ENCODE peak calls at places on chromosomes 3 and 15, in six cellular contexts. H is suprapubic skin, D is GM23338, S is stomach, F is SK-N-SH, P is esophagus muscularis mucosa. O is an unnamed sample.

GRCh38 chr3:169964176-169964575 is 2.4 kb upstream of the SEC62 start:
- DNase-seq in F (no peak), D (no peak), H (no peak), P (no peak), S (peak), O (no peak)

GRCh38 chr3:1179116-1179515 is 86.3 kb downstream of the CNTN6 start:
- DNase-seq in P (no peak), H (no peak), S (no peak), D (no peak), F (no peak), O (no peak)

GRCh38 chr15:40289140-40289775 is 6.4 kb upstream of the ANKRD63 start:
- DNase-seq in F (no peak), D (no peak), S (peak), P (no peak), H (no peak), O (no peak)

GRCh38 chr3:134675726-134676252 is 25.0 kb upstream of the KY start:
- DNase-seq in P (no peak), D (no peak), F (no peak), H (no peak), S (no peak), O (no peak)

GRCh38 chr3:125055165-125055912 is 458 bp downstream of the HEG1 start:
- DNase-seq in S (no peak), F (peak), P (no peak), H (no peak), D (peak), O (no peak)

GRCh38 chr3:120102232-120102631 is 8.0 kb upstream of the GSK3B start:
- DNase-seq in P (no peak), D (no peak), S (no peak), H (no peak), F (no peak), O (no peak)

GRCh38 chr3:87136066-87136596 is 91.0 kb upstream of the CHMP2B start:
- DNase-seq in D (no peak), F (no peak), S (no peak), H (no peak), P (no peak), O (peak)

GRCh38 chr3:112646623-112647022 is 5.7 kb upstream of the CCDC80 start:
- DNase-seq in D (peak), P (no peak), F (no peak), H (no peak), S (no peak), O (no peak)

GRCh38 chr15:59340325-59340724 is 32.3 kb downstream of the MYO1E start:
- DNase-seq in H (no peak), D (no peak), S (no peak), F (no peak), P (no peak), O (no peak)

GRCh38 chr3:37934631-37935289 is 55.8 kb upstream of the VILL start:
- DNase-seq in S (no peak), F (no peak), P (peak), D (no peak), H (no peak), O (no peak)

GRCh38 chr15:31297880-31298456 is 28.7 kb upstream of the KLF13 start:
- DNase-seq in H (peak), S (peak), D (no peak), F (no peak), P (peak), O (no peak)

GRCh38 chr15:76470691-76471090 is 134.1 kb downstream of the ISL2 start:
- DNase-seq in D (no peak), P (no peak), S (no peak), F (no peak), H (no peak), O (no peak)

GRCh38 chr15:84598993-84599392 is 1.8 kb upstream of the ZSCAN2 start:
- DNase-seq in F (peak), P (no peak), H (no peak), D (peak), S (peak), O (peak)

GRCh38 chr15:39053480-39053879 is 488.9 kb upstream of the RASGRP1 start:
- DNase-seq in S (no peak), P (no peak), H (no peak), D (no peak), F (no peak), O (no peak)

GRCh38 chr3:149784064-149784704 is 8.2 kb downstream of the ANKUB1 start:
- DNase-seq in H (no peak), S (no peak), F (no peak), D (no peak), P (no peak), O (no peak)

GRCh38 chr3:56885879-56886647 is 84.3 kb upstream of the ARHGEF3 start:
- DNase-seq in H (no peak), S (no peak), P (no peak), F (no peak), D (no peak), O (no peak)

GRCh38 chr15:74127954-74128784 is 2.2 kb upstream of the ISLR2 start:
- DNase-seq in S (no peak), F (peak), P (no peak), H (no peak), D (peak), O (no peak)

GRCh38 chr3:127588675-127589577 is 1.6 kb downstream of the TPRA1 start:
- DNase-seq in P (no peak), S (no peak), H (no peak), F (no peak), D (no peak), O (no peak)

GRCh38 chr3:129602730-129603560 is 3.5 kb downstream of the PLXND1 start:
- DNase-seq in P (no peak), D (peak), F (no peak), H (peak), S (no peak), O (no peak)

GRCh38 chr3:14623569-14624051 is 28.0 kb upstream of the CCDC174 start:
- DNase-seq in P (no peak), F (no peak), D (no peak), S (no peak), H (no peak), O (no peak)

GRCh38 chr3:64209866-64210609 is 15.2 kb downstream of the PRICKLE2 start:
- DNase-seq in F (peak), S (peak), D (no peak), H (peak), P (peak), O (no peak)

GRCh38 chr3:136836511-136837156 is 17.7 kb downstream of the SLC35G2 start:
- DNase-seq in D (no peak), P (no peak), F (no peak), H (no peak), S (no peak), O (no peak)

GRCh38 chr15:96340611-96341464 is 10.3 kb downstream of the NR2F2 start:
- DNase-seq in F (peak), S (no peak), P (peak), H (no peak), D (peak), O (no peak)

GRCh38 chr3:151987893-151988292 is 114.5 kb downstream of the SUCNR1 start:
- DNase-seq in D (no peak), F (no peak), S (no peak), H (no peak), P (no peak), O (no peak)

GRCh38 chr3:21942328-21942727 is 191.3 kb upstream of the ZNF385D start:
- DNase-seq in F (no peak), D (no peak), P (no peak), S (no peak), H (no peak), O (no peak)

GRCh38 chr15:99682455-99682854 is 50.8 kb downstream of the LYSMD4 start:
- DNase-seq in S (no peak), H (no peak), P (no peak), D (no peak), F (no peak), O (no peak)

GRCh38 chr15:75597667-75598341 is 18.7 kb upstream of the PTPN9 start:
- DNase-seq in S (peak), P (no peak), D (peak), F (no peak), H (no peak), O (no peak)

GRCh38 chr3:33886015-33886414 is 87.6 kb downstream of the PDCD6IP start:
- DNase-seq in H (no peak), D (no peak), S (no peak), P (no peak), F (no peak), O (no peak)

GRCh38 chr3:37526511-37526910 is 335.2 kb upstream of the CTDSPL start:
- DNase-seq in P (no peak), F (no peak), D (no peak), S (no peak), H (no peak), O (no peak)

GRCh38 chr3:88618121-88618645 is 468.4 kb downstream of the C3orf38 start:
- DNase-seq in P (no peak), S (no peak), F (no peak), H (no peak), D (no peak), O (no peak)

GRCh38 chr3:38717603-38718240 is 68.2 kb upstream of the SCN5A start:
- DNase-seq in P (no peak), F (no peak), S (no peak), H (no peak), D (no peak), O (no peak)

GRCh38 chr15:48946088-48946839 is 17.5 kb downstream of the SHC4 start:
- DNase-seq in D (no peak), S (no peak), F (no peak), H (no peak), P (no peak), O (no peak)

GRCh38 chr3:50236484-50237132 is 604 bp downstream of the GNAI2 start:
- DNase-seq in H (no peak), F (no peak), S (no peak), D (no peak), P (no peak), O (no peak)

GRCh38 chr15:36356978-36357582 is 222.3 kb upstream of the CDIN1 start:
- DNase-seq in P (no peak), D (no peak), S (no peak), H (no peak), F (peak), O (no peak)

DNA sequence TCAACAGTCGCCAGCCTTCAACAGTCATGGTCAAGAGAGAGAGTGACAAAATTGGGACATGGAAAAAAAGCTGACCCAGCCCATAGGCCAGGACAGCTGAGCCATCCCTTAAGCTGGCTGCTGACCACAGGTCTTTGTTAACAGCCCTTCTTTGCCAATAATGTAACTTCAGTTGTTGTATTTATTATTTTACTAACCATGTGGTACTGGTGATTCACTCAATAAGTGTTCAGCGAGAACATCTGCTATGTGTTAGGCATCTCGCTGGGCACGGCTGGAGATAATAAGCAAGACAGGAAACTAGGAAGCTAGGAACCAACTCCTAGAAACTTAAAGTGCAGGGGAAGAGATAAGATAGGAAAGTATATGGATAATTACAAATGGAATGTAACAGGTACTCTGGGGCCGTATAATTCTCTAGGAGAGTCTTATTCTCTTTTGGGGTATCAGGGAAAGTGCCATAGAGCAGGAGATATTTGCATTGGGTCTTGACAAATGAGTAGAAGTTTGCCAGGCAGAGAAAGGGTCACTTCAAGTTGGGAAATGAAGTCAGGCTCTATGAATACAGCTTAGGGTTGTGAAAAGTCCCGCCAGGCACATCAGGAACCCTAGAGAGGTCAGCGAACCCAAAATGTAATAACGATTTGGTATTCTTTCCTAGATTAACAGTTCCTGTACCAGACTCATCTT is 84.0 kb upstream of the TRA2B start:
- DNase-seq in F (peak), S (no peak), P (no peak), H (peak), D (no peak), O (no peak)
- TF ChIP-seq POLR2AphosphoS5 in F (peak), S (no peak), P (no peak), H (peak), D (no peak), O (no peak)

GRCh38 chr15:66936864-66937245 is 128.5 kb upstream of the SMAD3 start:
- DNase-seq in D (no peak), H (no peak), S (no peak), F (no peak), P (no peak), O (no peak)
- H3K4me3 ChIP-seq in D (no peak), H (peak), S (peak), F (peak), P (peak), O (no peak)

DNA sequence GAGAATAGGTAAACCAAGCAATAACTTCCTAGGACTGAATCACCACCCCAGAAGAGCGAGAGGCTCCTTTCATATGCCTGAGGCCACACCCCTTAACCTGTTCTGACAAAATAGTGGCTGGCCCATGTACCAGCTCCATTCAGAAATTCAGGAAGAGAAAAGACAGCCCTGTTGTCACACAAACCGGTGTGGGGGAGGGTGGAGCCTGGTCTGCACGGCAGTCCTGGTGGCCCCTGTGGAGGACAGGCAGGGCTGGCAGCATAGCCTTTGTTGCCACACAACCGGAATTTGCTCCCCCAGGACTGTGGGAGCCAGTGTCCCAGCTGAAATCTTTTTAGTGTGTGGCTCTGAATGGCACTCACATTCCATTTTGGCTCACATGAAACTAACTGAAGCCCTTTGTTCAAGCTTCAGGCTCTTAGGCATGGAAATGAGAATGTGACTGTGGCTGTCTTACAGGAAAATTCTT is 23.8 kb downstream of the RLBP1 start:
- DNase-seq in P (no peak), S (no peak), H (no peak), D (peak), F (no peak), O (peak)
- TF ChIP-seq POLR2AphosphoS5 in P (no peak), S (no peak), H (no peak), D (no peak), F (no peak), O (no peak)

GRCh38 chr3:189624130-189624529 is 7.1 kb upstream of the TP63 start:
- DNase-seq in H (no peak), F (no peak), D (no peak), P (no peak), S (no peak), O (no peak)

GRCh38 chr3:189625566-189625965 is 5.6 kb upstream of the TP63 start:
- DNase-seq in H (no peak), D (no peak), P (no peak), F (no peak), S (no peak), O (no peak)

GRCh38 chr3:189622629-189623028 is 8.6 kb upstream of the TP63 start:
- DNase-seq in H (no peak), F (no peak), S (no peak), D (no peak), P (no peak), O (peak)

GRCh38 chr3:189625071-189625470 is 6.1 kb upstream of the TP63 start:
- DNase-seq in D (no peak), F (no peak), P (no peak), S (no peak), H (no peak), O (no peak)

GRCh38 chr3:189621948-189622603 is 9.1 kb upstream of the TP63 start:
- DNase-seq in H (no peak), D (no peak), F (no peak), S (no peak), P (no peak), O (no peak)
- H3K4me3 ChIP-seq in H (no peak), D (no peak), F (no peak), S (no peak), P (no peak), O (no peak)

DNA sequence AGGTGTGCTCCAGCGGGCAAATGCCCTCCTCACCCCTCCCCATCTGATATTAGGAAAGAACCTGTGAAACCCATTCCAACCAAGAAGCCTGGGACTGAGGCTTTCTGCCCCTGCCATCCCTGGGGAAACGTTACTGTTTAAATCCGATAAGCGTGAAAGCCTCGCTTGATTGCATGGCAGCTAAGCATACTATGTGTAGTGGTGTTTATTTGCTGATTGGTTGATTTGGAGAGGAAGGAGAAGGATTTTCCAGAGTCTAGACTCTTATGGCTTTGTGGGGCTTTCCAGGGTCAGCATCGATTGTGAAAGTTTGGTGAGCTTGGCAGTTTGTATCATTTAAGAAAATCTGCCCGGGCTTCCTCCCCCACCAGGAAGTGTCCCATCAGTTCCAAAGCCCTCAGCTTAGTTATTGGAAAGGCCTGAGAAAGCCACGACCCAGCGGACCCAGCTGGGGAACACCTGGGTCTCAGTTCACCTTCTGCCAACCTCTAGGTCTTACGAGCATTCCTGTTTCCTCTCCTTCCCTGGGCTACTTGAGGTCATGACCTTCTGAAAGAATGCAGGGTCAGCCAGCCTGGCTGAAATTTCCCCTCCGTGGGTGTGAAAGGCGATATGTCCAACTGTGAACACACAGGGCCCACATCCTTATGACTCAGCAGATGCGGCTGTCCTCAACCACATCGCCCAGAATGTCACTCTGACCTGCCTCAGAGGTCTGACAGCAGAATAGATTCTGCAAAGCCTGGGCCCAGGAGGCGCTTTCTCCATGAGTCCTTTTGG is 62.8 kb upstream of the HERC1 start:
- DNase-seq in D (no peak), S (no peak), P (no peak), F (no peak), H (no peak), O (peak)
- TF ChIP-seq POLR2AphosphoS5 in D (no peak), S (no peak), P (no peak), F (no peak), H (no peak), O (no peak)

O was measured in HL-60.